ENCODE peak calls at places on chromosomes 13 and 19, in five cellular contexts. J is astrocyte, Q is mammary epithelial cell, Y is SK-N-SH, K is fibroblast of lung. C is an unnamed sample.

GRCh38 chr19:17470204-17470841 is at the start of gene SLC27A1:
- DNase-seq in Q (peak; percentile 99), K (peak; percentile 98), J (peak; percentile 95), Y (peak; percentile 96), C (peak; percentile 98)

GRCh38 chr13:101985321-101985720 is 416.5 kb downstream of the FGF14 start:
- DNase-seq in Y (no peak), J (peak; percentile 14), K (peak; percentile 20), Q (peak; percentile 17), C (no peak)

GRCh38 chr13:43579321-43579720 is 207.5 kb downstream of the ENOX1 start:
- DNase-seq in Y (no peak), Q (no peak), K (no peak), J (no peak), C (no peak)

GRCh38 chr13:83350569-83350968 is 531.7 kb downstream of the SLITRK1 start:
- DNase-seq in K (peak; percentile 47), Q (peak; percentile 11), J (peak; percentile 34), Y (no peak), C (peak; percentile 1)

GRCh38 chr13:95834134-95834765 is 157.3 kb downstream of the DNAJC3 start:
- DNase-seq in Q (peak; percentile 52), Y (peak; percentile 69), K (peak; percentile 40), J (peak; percentile 25), C (peak; percentile 32)

GRCh38 chr13:114064516-114065140 is 67.8 kb downstream of the RASA3 start:
- DNase-seq in Q (peak; percentile 37), J (no peak), K (peak; percentile 35), Y (peak; percentile 83), C (no peak)

GRCh38 chr13:51147732-51148131 is 36.7 kb upstream of the C13orf42 start:
- DNase-seq in Q (no peak), K (no peak), Y (no peak), J (no peak), C (no peak)

GRCh38 chr19:45178262-45179062 is at the start of gene BLOC1S3:
- DNase-seq in J (peak; percentile 100), Y (peak; percentile 97), K (peak; percentile 100), Q (peak; percentile 100), C (peak; percentile 100)

GRCh38 chr19:32018014-32018413 is 327.4 kb upstream of the ZNF507 start:
- DNase-seq in Y (no peak), K (peak; percentile 85), J (peak; percentile 84), Q (peak; percentile 95), C (peak; percentile 72)

GRCh38 chr13:38951525-38952313 is 38.9 kb downstream of the STOML3 start:
- DNase-seq in K (no peak), Q (no peak), Y (no peak), J (no peak), C (no peak)

GRCh38 chr13:95660981-95661581 is 15.9 kb upstream of the DNAJC3 start:
- DNase-seq in J (peak; percentile 23), Q (peak; percentile 24), K (peak; percentile 31), Y (peak; percentile 39), C (no peak)

GRCh38 chr19:46115396-46116109 is 8.9 kb downstream of the IGFL3 start:
- DNase-seq in Y (peak; percentile 4), J (peak; percentile 91), Q (peak; percentile 97), K (peak; percentile 94), C (peak; percentile 85)

GRCh38 chr13:57629391-57629804 is 2.1 kb upstream of the PCDH17 start:
- DNase-seq in Y (peak; percentile 32), K (no peak), Q (no peak), J (peak; percentile 35), C (peak; percentile 10)

GRCh38 chr13:56352356-56352755 is 788.4 kb upstream of the PRR20A start:
- DNase-seq in Q (no peak), K (no peak), J (no peak), Y (no peak), C (no peak)

GRCh38 chr13:102608944-102609343 is 12.2 kb downstream of the TPP2 start:
- DNase-seq in K (no peak), Y (no peak), Q (peak; percentile 78), J (no peak), C (no peak)

DNA sequence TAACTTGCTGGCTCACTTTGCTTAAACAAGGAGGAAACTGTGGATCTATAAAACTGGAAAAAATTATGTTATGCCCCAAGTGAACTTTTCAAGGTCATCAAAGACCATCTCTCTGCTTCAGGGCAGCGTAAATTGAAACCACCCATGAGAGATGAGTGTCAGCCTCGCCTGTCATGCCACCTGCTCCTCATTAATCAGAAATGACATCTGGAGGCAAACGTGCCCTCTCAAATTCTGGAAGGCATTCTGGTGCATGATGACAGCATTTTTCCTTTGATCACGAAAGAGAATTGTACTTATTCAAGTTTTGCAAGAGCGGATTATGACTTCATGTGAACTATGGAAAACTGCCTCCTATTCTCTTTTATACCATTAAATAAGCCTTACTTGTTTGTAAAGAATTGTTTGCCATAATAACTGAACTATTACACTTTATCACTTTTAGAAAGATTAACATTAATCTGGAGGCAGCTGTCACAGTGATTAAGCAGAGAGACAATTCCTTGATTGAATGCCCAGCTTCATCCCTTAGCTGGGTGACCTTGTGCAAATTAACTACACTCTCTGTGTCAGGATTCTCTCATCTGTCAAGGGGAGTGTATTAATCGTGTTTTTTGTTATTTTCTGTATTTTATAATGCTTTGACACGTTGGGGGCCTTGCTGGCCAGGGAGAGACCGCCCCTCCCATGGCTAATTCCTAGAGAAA is 17.0 kb upstream of the SACS start:
- DNase-seq in Q (no peak), Y (peak; percentile 74), K (no peak), J (no peak), C (no peak)
- H3K4me2 ChIP-seq in Q (no peak overlapping the region), Y (no peak overlapping the region), K (no peak overlapping the region), J (no peak overlapping the region), C (no peak overlapping the region)

DNA sequence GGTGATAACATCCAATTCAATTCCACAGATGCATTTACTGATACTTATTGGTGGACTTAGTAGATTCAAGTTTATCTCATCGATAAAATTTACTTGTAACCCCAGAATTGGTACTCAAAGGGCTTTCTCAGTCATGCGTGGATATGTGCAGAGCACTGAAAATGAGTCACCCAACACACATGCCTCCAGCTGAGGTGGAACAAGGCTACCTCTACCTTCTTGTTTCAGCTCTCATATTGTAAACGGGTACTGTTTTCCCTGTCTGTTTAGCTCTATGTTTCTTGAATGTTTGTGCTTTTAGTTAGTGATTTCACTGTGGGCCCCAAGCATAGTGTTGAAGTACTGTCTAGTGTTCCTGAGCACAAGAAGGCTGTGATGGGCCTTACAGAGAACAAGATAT is 1.5 kb downstream of the LRRC63 start:
- DNase-seq in J (no peak), Y (no peak), Q (no peak), K (no peak), C (no peak)
- H3K4me1 ChIP-seq in J (peaks cover 7% of the 10 kb centered on the region), Y (peaks cover 5% of the 10 kb centered on the region), Q (peaks cover 12% of the 10 kb centered on the region), K (no peaks in the 10 kb centered on the region), C (peaks cover 10% of the 10 kb centered on the region)

GRCh38 chr13:33639158-33639557 is 178.8 kb upstream of the RFC3 start:
- DNase-seq in Q (peak; percentile 20), J (peak; percentile 43), K (peak; percentile 54), Y (no peak), C (no peak)

GRCh38 chr13:33640832-33641231 is 177.1 kb upstream of the RFC3 start:
- DNase-seq in Y (no peak), K (no peak), J (no peak), Q (peak; percentile 36), C (no peak)

GRCh38 chr13:33636955-33637670 is 180.8 kb upstream of the RFC3 start:
- DNase-seq in K (peak; percentile 14), J (no peak), Q (peak; percentile 49), Y (no peak), C (no peak)

GRCh38 chr13:33637978-33638743 is 179.8 kb upstream of the RFC3 start:
- DNase-seq in Q (peak; percentile 75), K (peak; percentile 66), Y (no peak), J (peak; percentile 42), C (peak; percentile 84)

DNA sequence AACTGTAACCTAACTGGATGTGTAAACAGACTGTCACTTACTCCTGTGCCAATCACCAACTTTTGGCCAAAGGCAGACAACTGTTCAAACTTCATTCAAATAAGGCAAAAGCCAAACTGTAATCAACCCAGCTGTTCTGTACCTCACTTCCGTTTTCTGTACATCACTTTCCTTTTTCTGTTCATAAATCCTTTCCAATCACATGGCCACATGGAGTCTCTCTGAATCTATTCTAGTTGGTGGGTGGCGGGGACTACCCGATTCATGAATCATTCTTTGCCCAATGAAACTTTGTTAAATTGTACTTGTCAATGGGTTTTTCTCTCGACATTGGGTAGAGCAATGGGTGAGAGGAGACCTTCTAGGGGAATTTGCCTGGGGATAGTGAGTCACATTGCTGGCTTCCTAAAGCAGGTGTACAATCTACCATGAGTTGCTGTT is 178.3 kb upstream of the RFC3 start:
- DNase-seq in Y (no peak), Q (peak; percentile 69), K (no peak), J (no peak), C (no peak)
- H3K4me3 ChIP-seq in Y (no peak overlapping the region), Q (no peak overlapping the region), K (no peak overlapping the region), J (no peak overlapping the region), C (no peak overlapping the region)

DNA sequence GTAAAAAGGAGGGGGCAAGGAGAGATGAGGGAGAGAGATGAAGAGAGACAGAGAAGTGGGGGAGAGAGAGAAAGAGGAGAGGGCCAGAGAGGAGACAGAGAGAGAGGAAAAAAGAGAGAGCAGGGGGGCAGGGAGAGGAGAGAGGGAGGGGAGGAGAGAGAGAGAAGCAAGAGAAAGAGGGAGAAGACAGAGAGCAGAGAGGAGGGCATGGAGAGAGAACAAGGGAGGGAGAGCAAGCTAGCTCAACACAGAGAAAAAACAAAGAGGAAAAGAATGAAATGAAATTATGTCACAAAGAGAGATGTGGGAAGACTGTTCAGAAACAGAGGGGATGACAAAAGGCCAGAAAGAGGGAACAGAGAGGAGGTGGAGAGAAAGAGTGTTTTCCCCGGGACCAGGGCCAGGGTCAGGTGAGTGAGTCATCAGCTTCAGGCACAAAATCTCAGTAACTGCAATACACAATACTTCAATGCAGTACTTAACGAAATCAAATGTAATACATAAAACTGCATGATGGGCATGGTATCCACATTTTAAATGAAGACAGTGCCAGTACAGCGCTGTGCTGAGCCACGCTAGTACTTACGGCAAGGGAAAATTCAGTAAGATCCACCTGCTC is 4.8 kb downstream of the KLK7 start:
- DNase-seq in K (no peak), J (no peak), Y (no peak), Q (peak; percentile 68), C (no peak)
- H3K4me2 ChIP-seq in K (no peak overlapping the region), J (no peak overlapping the region), Y (no peak overlapping the region), Q (peak overlapping the region; percentile 44), C (no peak overlapping the region)

DNA sequence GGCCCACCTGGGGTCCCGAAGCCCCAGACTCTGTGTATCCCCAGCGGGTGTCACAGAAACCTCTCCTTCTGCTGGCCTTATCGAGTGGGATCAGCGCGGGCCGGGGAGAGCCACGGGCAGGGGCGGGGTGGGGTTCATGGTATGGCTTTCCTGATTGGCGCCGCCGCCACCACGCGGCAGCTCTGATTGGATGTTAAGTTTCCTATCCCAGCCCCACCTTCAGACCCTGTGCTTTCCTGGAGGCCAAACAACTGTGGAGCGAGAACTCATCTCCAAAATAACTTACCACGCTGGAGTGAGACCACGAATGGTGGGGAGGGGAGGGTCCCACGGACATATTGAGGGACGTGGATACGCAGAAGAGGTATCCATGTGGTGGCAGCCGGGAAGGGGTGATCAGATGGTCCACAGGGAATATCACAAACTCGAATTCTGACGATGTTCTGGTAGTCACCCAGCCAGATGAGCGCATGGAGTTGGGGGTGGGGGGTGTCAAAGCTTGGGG is 1.0 kb upstream of the ICAM5 start:
- DNase-seq in Y (peak; percentile 83), K (peak; percentile 49), Q (no peak), J (no peak), C (peak; percentile 91)
- H3K4me1 ChIP-seq in Y (peaks cover 39% of the 10 kb centered on the region), K (peaks cover 10% of the 10 kb centered on the region), Q (peaks cover 56% of the 10 kb centered on the region), J (peaks cover 32% of the 10 kb centered on the region), C (peaks cover 15% of the 10 kb centered on the region)

GRCh38 chr19:12783849-12784393 is 7.4 kb upstream of the JUNB start:
- DNase-seq in K (no peak), Y (no peak), J (no peak), Q (peak; percentile 76), C (peak; percentile 74)
- H3K4me3 ChIP-seq in K (no peak overlapping the region), Y (no peak overlapping the region), J (no peak overlapping the region), Q (no peak overlapping the region), C (no peak overlapping the region)

C was measured in osteoblast.